ENCODE peak calls at places on chromosomes 13 and 19, in ten cellular contexts. V is AG08395; Y is CD4-positive, alpha-beta memory T cell; H is Peyer's patch; P is IMR-90; X is amniotic epithelial cell; I is stimulated activated CD4-positive, alpha-beta T cell treated with anti-CD3 and anti-CD28 coated beads, TNF-alpha, amount 100 ng/mL, for 4 hours; M is ELF-1; F is NCI-H1436; K is LHCN-M2. A is an unnamed sample.

GRCh38 chr13:77339408-77339807 is 12.5 kb upstream of the MYCBP2 start:
- DNase-seq in I (no peak), M (no peak), H (no peak), X (no peak), V (no peak), F (no peak), Y (no peak), K (no peak), P (no peak), A (no peak)

GRCh38 chr19:3276341-3276799 is 51.9 kb downstream of the CELF5 start:
- DNase-seq in Y (no peak), H (no peak), X (no peak), F (peak), I (peak), M (peak), V (no peak), P (no peak), K (no peak), A (no peak)

GRCh38 chr19:4669723-4670480 is at the start of gene MYDGF:
- DNase-seq in F (peak), V (peak), K (peak), H (peak), I (peak), P (peak), X (peak), Y (peak), M (peak), A (peak)

GRCh38 chr19:48933382-48933932 is at the start of gene DHDH:
- DNase-seq in Y (peak), V (peak), H (peak), M (peak), P (peak), F (peak), X (peak), I (peak), K (peak), A (no peak)

GRCh38 chr19:18414504-18415176 is 4.6 kb upstream of the SSBP4 start:
- DNase-seq in K (peak), V (peak), M (no peak), H (no peak), I (no peak), P (no peak), F (no peak), X (peak), Y (no peak), A (no peak)

GRCh38 chr13:50831510-50831909 is 12.0 kb downstream of the DLEU7 start:
- DNase-seq in M (no peak), P (no peak), X (no peak), F (no peak), Y (no peak), H (no peak), I (no peak), K (no peak), V (no peak), A (no peak)

GRCh38 chr19:31419871-31420430 is 70.7 kb upstream of the TSHZ3 start:
- DNase-seq in I (no peak), H (no peak), X (no peak), F (no peak), Y (no peak), V (no peak), M (peak), P (no peak), K (no peak), A (no peak)

GRCh38 chr13:21240586-21240985 is 64.1 kb downstream of the MRPL57 start:
- DNase-seq in H (no peak), X (peak), V (peak), M (peak), I (no peak), K (peak), Y (no peak), P (peak), F (no peak), A (peak)

GRCh38 chr13:89883893-89884448 is 1463.5 kb upstream of the MIR17HG start:
- DNase-seq in M (peak), X (no peak), H (no peak), P (no peak), K (no peak), F (no peak), V (no peak), Y (no peak), I (no peak), A (no peak)

GRCh38 chr13:80463673-80464352 is 122.9 kb upstream of the SPRY2 start:
- DNase-seq in Y (no peak), H (no peak), P (no peak), I (no peak), X (peak), F (no peak), M (no peak), K (peak), V (no peak), A (no peak)

GRCh38 chr19:2253106-2254051 is 2.8 kb downstream of the JSRP1 start:
- DNase-seq in V (no peak), X (no peak), F (no peak), M (peak), P (no peak), H (peak), K (no peak), I (no peak), Y (peak), A (no peak)

GRCh38 chr13:104847863-104848262 is 1687.6 kb downstream of the EFNB2 start:
- DNase-seq in I (no peak), F (no peak), P (no peak), X (no peak), Y (no peak), H (no peak), K (no peak), M (no peak), V (no peak), A (no peak)

GRCh38 chr19:4061178-4061682 is 5.5 kb downstream of the ZBTB7A start:
- DNase-seq in F (no peak), I (no peak), Y (no peak), H (peak), K (no peak), V (peak), M (no peak), X (peak), P (no peak), A (no peak)

GRCh38 chr13:40613954-40614353 is 52.5 kb downstream of the FOXO1 start:
- DNase-seq in I (no peak), F (no peak), K (no peak), V (no peak), Y (no peak), M (no peak), X (no peak), P (no peak), H (no peak), A (no peak)

GRCh38 chr13:67353891-67354459 is 123.8 kb upstream of the PCDH9 start:
- DNase-seq in K (peak), M (no peak), X (peak), H (no peak), V (no peak), I (no peak), P (peak), F (no peak), Y (no peak), A (no peak)

A was measured in stromal cell of bone marrow.